ENCODE peak calls at places on chromosome 5, in six cellular contexts. B, F, Y, J, N and P are unnamed samples.

GRCh38 chr5:57033103-57033502 is 81.2 kb upstream of the MIER3 start:
- DNase-seq in B (no peak), Y (no peak), N (no peak), F (no peak), J (no peak), P (no peak)

GRCh38 chr5:68343421-68343826 is 127.9 kb downstream of the PIK3R1 start:
- DNase-seq in B (peak), N (no peak), F (no peak), J (peak), Y (peak), P (no peak)

GRCh38 chr5:151925396-151925750 is 722 bp upstream of the GLRA1 start:
- DNase-seq in J (no peak), Y (no peak), N (no peak), B (no peak), F (no peak), P (no peak)

GRCh38 chr5:3025392-3025791 is 273.9 kb upstream of the IRX2 start:
- DNase-seq in N (no peak), Y (no peak), J (no peak), B (no peak), F (no peak), P (no peak)

GRCh38 chr5:92775711-92776615 is 805.1 kb downstream of the NR2F1-AS1 start:
- DNase-seq in N (no peak), F (no peak), J (no peak), B (peak), Y (peak), P (no peak)

GRCh38 chr5:166942948-166943347 is 1348.5 kb upstream of the WWC1 start:
- DNase-seq in J (no peak), B (no peak), Y (no peak), N (no peak), F (no peak), P (no peak)

GRCh38 chr5:67146574-67146973 is 50.0 kb downstream of the CD180 start:
- DNase-seq in J (peak), N (no peak), Y (peak), B (peak), F (no peak), P (no peak)

GRCh38 chr5:133610489-133611356 is 1.6 kb downstream of the FSTL4 start:
- DNase-seq in B (peak), F (peak), Y (no peak), N (peak), J (peak), P (peak)

GRCh38 chr5:112419050-112419595 is at the start of gene EPB41L4A:
- DNase-seq in F (peak), B (peak), N (no peak), J (peak), Y (no peak), P (peak)

GRCh38 chr5:98938459-98938858 is 9.7 kb upstream of the CHD1 start:
- DNase-seq in B (peak), J (no peak), F (no peak), Y (peak), N (no peak), P (peak)

DNA sequence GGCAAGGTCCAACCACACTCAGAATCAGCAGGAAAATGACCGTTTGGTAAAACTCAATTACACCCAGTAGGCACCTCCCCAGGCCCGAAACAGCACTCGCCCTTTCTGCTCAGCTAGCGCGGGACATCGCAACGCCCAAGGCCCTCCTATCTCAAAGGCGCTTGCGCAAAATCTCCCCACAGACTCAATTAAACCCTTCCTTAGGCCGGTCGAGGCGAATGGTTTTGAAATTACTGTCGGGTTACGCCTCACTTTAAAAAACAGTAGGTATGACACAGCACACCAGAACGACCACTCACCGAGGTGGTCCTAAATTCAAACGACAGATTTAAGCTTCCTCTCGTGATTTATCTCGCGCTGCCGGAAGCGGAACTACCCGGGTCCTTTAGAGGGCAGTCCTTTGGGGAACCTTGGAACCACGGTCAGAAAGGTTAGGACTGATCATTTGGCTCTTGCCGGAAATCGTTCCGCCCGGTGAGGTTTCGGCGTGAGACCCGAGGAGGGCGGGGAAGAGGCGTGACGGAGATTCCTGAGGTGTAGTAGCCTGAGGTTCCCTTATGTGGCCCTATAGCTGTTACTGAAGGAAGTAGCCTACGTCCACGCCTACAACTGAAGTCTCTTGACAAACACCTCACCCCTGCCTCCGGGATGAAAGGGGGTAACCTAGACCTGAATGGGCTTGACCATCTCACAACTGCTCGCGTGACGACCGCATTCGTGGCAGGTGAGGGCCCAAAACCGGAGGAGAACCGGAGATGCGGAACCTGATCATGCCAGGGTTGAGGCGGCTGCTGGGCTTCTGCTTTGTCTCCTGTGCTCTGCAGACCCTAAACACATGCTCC is at the start of the genes GIN1 and PPIP5K2:
- DNase-seq in B (peak), Y (peak), J (peak), F (peak), N (peak), P (peak)
- H4K8ac ChIP-seq in B (peak), Y (peak), J (peak), F (peak), N (peak), P (no peak)

DNA sequence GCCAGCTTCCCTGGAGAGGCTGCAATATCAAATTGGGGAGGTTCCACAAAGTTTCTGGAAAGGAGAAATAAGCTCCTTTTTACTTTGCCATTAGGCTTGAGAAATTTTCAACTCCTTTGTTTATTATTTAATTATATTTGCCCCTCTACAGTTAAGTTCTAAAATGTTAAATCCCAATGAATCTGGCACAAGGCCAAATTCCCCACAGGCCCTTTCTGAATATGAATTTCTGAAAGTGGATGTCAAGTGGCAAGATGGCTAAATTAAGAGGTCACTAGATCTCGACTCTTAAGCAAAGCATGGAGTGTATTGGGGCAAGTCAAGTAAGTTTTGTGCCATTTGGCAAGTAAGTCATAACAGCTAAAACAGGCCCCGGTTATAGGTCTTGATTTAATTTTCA is 117.0 kb downstream of the MARCHF3 start:
- DNase-seq in Y (no peak), N (no peak), J (no peak), B (no peak), F (no peak), P (no peak)
- H4K91ac ChIP-seq in Y (no peak), N (no peak), J (no peak), B (no peak), F (no peak), P (no peak)

DNA sequence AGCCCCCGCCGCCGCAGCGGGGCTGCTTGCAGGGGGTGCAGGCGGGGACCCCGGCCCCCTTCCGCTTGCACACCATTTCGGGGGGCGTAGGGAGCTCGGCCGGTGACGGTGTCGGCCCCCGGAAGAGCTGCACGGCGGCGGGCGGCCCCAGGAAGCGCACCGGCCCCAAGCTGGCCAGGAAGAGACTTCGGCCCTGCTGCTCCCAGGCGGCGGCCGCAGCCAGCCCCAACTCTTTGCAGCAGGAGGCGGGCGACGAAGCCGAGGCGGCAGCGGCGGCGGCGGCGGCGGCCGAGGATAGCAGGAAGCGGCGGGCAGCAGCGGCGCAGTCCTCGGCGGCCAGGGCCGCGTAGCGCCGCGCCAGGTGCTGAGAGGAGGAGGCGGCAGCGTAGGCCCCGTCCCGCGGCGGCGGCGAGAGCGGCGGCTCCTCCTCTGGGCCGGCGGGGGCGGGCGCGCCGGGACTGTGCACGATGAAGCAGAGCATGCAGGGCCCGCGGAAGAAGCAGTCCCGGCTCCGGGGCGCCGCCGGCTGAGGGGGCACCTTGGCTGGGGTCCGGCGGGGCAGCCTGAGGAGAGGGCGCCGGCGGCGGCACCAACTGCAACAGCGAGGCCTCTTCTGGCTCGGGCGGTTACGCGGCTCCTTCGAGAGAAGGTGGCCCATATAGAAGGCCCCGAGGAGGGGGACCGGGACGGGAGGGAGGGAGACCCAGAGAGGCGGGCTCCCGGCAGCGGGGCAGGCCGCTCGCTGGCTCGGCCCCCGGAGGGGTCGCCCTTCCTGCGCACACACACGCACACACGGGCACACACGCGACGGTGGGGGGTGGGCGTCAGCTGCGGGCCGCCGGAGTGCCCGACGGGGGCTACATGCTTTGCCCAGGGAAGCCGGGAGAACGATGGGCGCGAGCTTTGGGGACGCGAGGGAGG is 604 bp downstream of the FBXL17 start:
- DNase-seq in Y (peak), B (peak), F (peak), J (peak), N (no peak), P (peak)
- H4K8ac ChIP-seq in Y (peak), B (peak), F (peak), J (peak), N (no peak), P (peak)

GRCh38 chr5:10596310-10596703 is 32.4 kb downstream of the ANKRD33B start:
- DNase-seq in B (no peak), Y (no peak), J (no peak), N (no peak), F (no peak), P (no peak)
- H4K91ac ChIP-seq in B (peak), Y (no peak), J (no peak), N (no peak), F (no peak), P (no peak)

GRCh38 chr5:138869763-138870500 is 5.2 kb downstream of the LRRTM2 start:
- DNase-seq in J (no peak), F (no peak), N (no peak), Y (peak), B (peak), P (no peak)
- H4K8ac ChIP-seq in J (no peak), F (no peak), N (no peak), Y (no peak), B (no peak), P (no peak)

GRCh38 chr5:177220576-177220975 is 82.9 kb downstream of the RAB24 start:
- DNase-seq in B (no peak), J (no peak), Y (no peak), F (no peak), N (no peak), P (no peak)
- H4K91ac ChIP-seq in B (no peak), J (no peak), Y (no peak), F (no peak), N (no peak), P (no peak)

DNA sequence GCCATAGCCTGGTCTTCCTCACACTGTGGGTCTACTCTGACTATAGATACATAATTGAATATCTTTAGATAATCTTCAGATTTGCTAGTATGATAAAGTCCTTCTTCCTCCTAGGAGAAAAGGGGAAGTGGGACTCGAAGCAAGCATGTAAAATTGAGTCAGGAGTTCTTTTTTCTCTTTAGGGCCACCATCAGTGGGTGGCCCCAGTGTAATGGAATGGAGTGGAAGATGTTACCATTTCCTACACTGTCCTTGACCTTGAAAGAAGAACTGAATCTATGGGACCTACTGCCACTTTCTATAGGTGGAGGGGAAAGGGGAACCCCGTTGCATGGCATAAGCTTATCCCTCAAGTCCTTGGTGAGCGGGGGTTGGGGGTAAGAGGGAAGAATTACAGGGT is 44.9 kb upstream of the SUB1 start:
- DNase-seq in F (no peak), J (no peak), N (no peak), B (no peak), Y (no peak), P (no peak)
- H4K8ac ChIP-seq in F (no peak), J (no peak), N (no peak), B (no peak), Y (no peak), P (no peak)

GRCh38 chr5:89900346-89900745 is 509.2 kb downstream of the CETN3 start:
- DNase-seq in Y (no peak), B (no peak), J (no peak), N (no peak), F (no peak), P (no peak)
- H4K91ac ChIP-seq in Y (no peak), B (no peak), J (no peak), N (no peak), F (no peak), P (no peak)

DNA sequence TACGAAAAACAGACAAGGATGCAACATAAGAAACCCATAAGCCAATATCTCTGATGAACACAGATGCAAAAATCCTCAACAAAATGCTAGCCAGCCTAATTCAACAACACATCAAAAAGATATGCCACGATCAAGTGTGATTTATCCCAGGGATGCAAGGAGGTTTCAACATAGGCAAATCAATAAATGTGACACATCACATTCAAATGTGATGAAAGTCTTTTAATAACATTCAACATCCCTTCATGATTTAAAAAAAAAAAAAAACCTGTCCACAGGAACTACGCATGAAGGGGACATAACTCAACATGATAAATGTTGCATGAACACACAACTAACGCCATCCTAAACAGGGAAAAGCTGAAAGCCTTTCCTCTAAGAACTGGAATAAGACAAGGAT is 102.2 kb downstream of the PLPP1 start:
- DNase-seq in Y (no peak), N (no peak), B (no peak), F (no peak), J (no peak), P (no peak)
- H4K8ac ChIP-seq in Y (no peak), N (no peak), B (no peak), F (no peak), J (no peak), P (no peak)